ENCODE peak calls at places on chromosome 10, in seven cellular contexts. One of them, this sample, is unnamed.

GRCh38 chr10:22252801-22253577 is 35.2 kb upstream of the EBLN1 start:
- DNase-seq in mesendoderm: peak; percentile 52
- DNase-seq in adrenal gland: peak; percentile 32
- DNase-seq in ovary: peak; percentile 49
- DNase-seq in testis: peak; percentile 37
- DNase-seq in fibroblast of mammary gland: no peak
- DNase-seq in small intestine: peak; percentile 26
- DNase-seq in this sample: no peak

GRCh38 chr10:52129410-52130178 is 184.5 kb upstream of the DKK1 start:
- DNase-seq in ovary: no peak
- DNase-seq in mesendoderm: no peak
- DNase-seq in testis: no peak
- DNase-seq in small intestine: no peak
- DNase-seq in adrenal gland: no peak
- DNase-seq in fibroblast of mammary gland: no peak
- DNase-seq in this sample: no peak

GRCh38 chr10:14327535-14327934 is 3.2 kb downstream of the FRMD4A start:
- DNase-seq in adrenal gland: no peak
- DNase-seq in mesendoderm: no peak
- DNase-seq in testis: no peak
- DNase-seq in fibroblast of mammary gland: no peak
- DNase-seq in ovary: no peak
- DNase-seq in small intestine: no peak
- DNase-seq in this sample: no peak

GRCh38 chr10:99849057-99849456 is 66.6 kb downstream of the ABCC2 start:
- DNase-seq in fibroblast of mammary gland: no peak
- DNase-seq in ovary: no peak
- DNase-seq in small intestine: no peak
- DNase-seq in mesendoderm: no peak
- DNase-seq in adrenal gland: no peak
- DNase-seq in testis: no peak
- DNase-seq in this sample: no peak

GRCh38 chr10:126331101-126331500 is 57.2 kb downstream of the ADAM12 start:
- DNase-seq in small intestine: no peak
- DNase-seq in mesendoderm: no peak
- DNase-seq in fibroblast of mammary gland: peak; percentile 85
- DNase-seq in testis: no peak
- DNase-seq in ovary: no peak
- DNase-seq in adrenal gland: no peak
- DNase-seq in this sample: peak; percentile 23

GRCh38 chr10:66837990-66838389 is 87.8 kb upstream of the LRRTM3 start:
- DNase-seq in testis: no peak
- DNase-seq in adrenal gland: no peak
- DNase-seq in small intestine: no peak
- DNase-seq in mesendoderm: no peak
- DNase-seq in fibroblast of mammary gland: peak; percentile 3
- DNase-seq in ovary: no peak
- DNase-seq in this sample: no peak

GRCh38 chr10:100075426-100076220 is 6.0 kb downstream of the CPN1 start:
- DNase-seq in small intestine: no peak
- DNase-seq in adrenal gland: no peak
- DNase-seq in testis: no peak
- DNase-seq in mesendoderm: no peak
- DNase-seq in ovary: no peak
- DNase-seq in fibroblast of mammary gland: no peak
- DNase-seq in this sample: no peak

GRCh38 chr10:90930070-90930837 is 9.4 kb upstream of the ANKRD1 start:
- DNase-seq in small intestine: no peak
- DNase-seq in ovary: peak; percentile 19
- DNase-seq in testis: peak; percentile 41
- DNase-seq in mesendoderm: peak; percentile 95
- DNase-seq in fibroblast of mammary gland: peak; percentile 77
- DNase-seq in adrenal gland: peak; percentile 28
- DNase-seq in this sample: peak; percentile 23

GRCh38 chr10:35219292-35219691 is 92.6 kb downstream of the CREM start:
- DNase-seq in testis: no peak
- DNase-seq in ovary: no peak
- DNase-seq in small intestine: no peak
- DNase-seq in mesendoderm: no peak
- DNase-seq in adrenal gland: no peak
- DNase-seq in fibroblast of mammary gland: no peak
- DNase-seq in this sample: no peak

GRCh38 chr10:108817125-108817524 is 1106.2 kb downstream of the XPNPEP1 start:
- DNase-seq in small intestine: no peak
- DNase-seq in ovary: no peak
- DNase-seq in testis: no peak
- DNase-seq in mesendoderm: peak; percentile 54
- DNase-seq in adrenal gland: no peak
- DNase-seq in fibroblast of mammary gland: no peak
- DNase-seq in this sample: no peak

GRCh38 chr10:68606918-68607317 is 46.8 kb downstream of the TET1 start:
- DNase-seq in fibroblast of mammary gland: peak; percentile 59
- DNase-seq in small intestine: no peak
- DNase-seq in adrenal gland: no peak
- DNase-seq in ovary: no peak
- DNase-seq in mesendoderm: no peak
- DNase-seq in testis: no peak
- DNase-seq in this sample: no peak

GRCh38 chr10:130215076-130215917 is 79.1 kb downstream of the GLRX3 start:
- DNase-seq in fibroblast of mammary gland: no peak
- DNase-seq in small intestine: no peak
- DNase-seq in adrenal gland: no peak
- DNase-seq in mesendoderm: no peak
- DNase-seq in testis: no peak
- DNase-seq in ovary: no peak
- DNase-seq in this sample: no peak

GRCh38 chr10:52248697-52249306 is 65.3 kb upstream of the DKK1 start:
- DNase-seq in testis: no peak
- DNase-seq in adrenal gland: no peak
- DNase-seq in ovary: no peak
- DNase-seq in mesendoderm: no peak
- DNase-seq in fibroblast of mammary gland: no peak
- DNase-seq in small intestine: no peak
- DNase-seq in this sample: no peak

GRCh38 chr10:91567815-91568214 is 65.1 kb downstream of the PPP1R3C start:
- DNase-seq in testis: no peak
- DNase-seq in small intestine: no peak
- DNase-seq in mesendoderm: no peak
- DNase-seq in fibroblast of mammary gland: peak; percentile 58
- DNase-seq in adrenal gland: no peak
- DNase-seq in ovary: no peak
- DNase-seq in this sample: peak; percentile 86

GRCh38 chr10:22719406-22720042 is 5.1 kb upstream of the PIP4K2A start:
- DNase-seq in testis: no peak
- DNase-seq in ovary: no peak
- DNase-seq in adrenal gland: no peak
- DNase-seq in fibroblast of mammary gland: no peak
- DNase-seq in small intestine: no peak
- DNase-seq in mesendoderm: no peak
- DNase-seq in this sample: no peak

GRCh38 chr10:122655524-122656307 is 43.9 kb downstream of the C10orf120 start:
- DNase-seq in mesendoderm: no peak
- DNase-seq in adrenal gland: no peak
- DNase-seq in ovary: no peak
- DNase-seq in small intestine: no peak
- DNase-seq in testis: peak; percentile 68
- DNase-seq in fibroblast of mammary gland: no peak
- DNase-seq in this sample: no peak

GRCh38 chr10:71835671-71836593 is 15.1 kb downstream of the PSAP start:
- DNase-seq in ovary: peak; percentile 48
- DNase-seq in adrenal gland: peak; percentile 94
- DNase-seq in fibroblast of mammary gland: peak; percentile 99
- DNase-seq in testis: peak; percentile 66
- DNase-seq in small intestine: no peak
- DNase-seq in mesendoderm: no peak
- DNase-seq in this sample: no peak

DNA sequence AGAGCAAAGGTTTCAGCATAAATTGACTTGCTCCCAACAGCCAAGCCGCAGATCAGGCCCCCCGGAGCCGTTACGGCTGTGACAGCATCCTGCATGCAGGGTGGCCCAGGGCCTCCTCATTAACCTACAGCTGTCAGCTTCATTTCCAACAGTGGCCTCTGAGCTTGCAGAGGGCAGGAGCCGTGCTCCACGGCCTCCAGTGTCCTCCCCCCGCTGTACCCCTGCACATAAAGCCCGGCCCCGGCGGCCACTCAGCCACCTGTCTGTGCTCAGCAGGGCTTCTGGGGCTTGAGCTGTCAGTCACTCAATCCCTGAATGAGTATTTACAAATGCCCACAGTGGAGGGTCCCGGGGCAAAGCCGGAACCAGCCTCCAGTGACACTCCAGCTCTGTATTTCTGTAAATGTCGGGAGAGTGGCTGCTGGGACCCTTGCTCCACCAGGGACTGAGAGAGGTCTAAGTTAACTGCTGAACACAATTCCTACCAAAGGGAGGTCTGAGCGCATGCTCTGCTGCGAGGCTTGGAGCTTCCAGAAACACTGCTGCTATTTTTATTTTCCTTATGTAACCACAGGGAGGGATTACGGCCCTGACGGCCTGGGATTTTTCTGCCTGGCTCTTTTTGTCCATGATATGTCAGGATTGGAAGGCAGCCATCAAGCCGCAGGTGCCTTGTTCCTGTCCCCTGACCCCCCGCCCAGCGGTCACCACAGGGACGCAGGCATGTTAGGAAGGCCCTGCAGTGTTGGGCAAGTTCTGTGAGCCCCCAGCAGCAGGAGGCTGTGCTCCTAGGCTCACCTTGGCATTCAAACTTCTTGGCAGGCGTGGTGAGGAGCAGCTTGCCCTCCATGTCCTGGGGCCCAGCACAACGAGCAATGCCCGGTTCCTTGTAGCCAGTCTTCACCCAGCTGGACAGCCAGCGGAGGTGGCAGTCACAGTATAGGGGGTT is 165.0 kb downstream of the SLIT1 start:
- DNase-seq in testis: peak; percentile 59
- DNase-seq in small intestine: no peak
- DNase-seq in fibroblast of mammary gland: no peak
- DNase-seq in adrenal gland: peak; percentile 77
- DNase-seq in ovary: peak; percentile 56
- DNase-seq in mesendoderm: no peak
- DNase-seq in this sample: no peak
- H3K4me3 ChIP-seq in testis: no peak overlapping the region
- H3K4me3 ChIP-seq in small intestine: no peak overlapping the region
- H3K4me3 ChIP-seq in fibroblast of mammary gland: no peak overlapping the region
- H3K4me3 ChIP-seq in adrenal gland: no peak overlapping the region
- H3K4me3 ChIP-seq in ovary: no peak overlapping the region
- H3K4me3 ChIP-seq in mesendoderm: no peak overlapping the region
- H3K4me3 ChIP-seq in this sample: no peak overlapping the region

DNA sequence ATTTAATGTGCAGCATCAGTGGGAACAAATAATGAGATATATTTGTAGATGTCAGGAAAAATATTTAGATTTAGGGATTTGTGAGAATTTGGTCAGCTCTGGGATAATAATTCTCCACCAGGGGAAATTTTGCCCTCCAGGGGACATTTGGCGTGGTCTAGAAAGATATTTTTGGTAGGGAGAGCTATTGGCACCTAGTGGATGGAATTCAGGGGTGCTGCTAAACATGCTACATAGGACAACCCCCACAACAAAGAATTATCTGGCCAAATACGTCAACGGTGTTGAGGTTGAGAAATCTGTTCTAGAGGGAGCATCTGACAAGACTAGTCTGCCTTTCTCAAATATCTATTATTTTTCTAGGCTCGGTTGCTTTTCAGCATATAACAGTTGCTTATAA is 2.1 kb downstream of the ADK start:
- DNase-seq in small intestine: no peak
- DNase-seq in testis: no peak
- DNase-seq in adrenal gland: no peak
- DNase-seq in mesendoderm: peak; percentile 69
- DNase-seq in fibroblast of mammary gland: peak; percentile 83
- DNase-seq in ovary: no peak
- DNase-seq in this sample: peak; percentile 74
- H3K4me3 ChIP-seq in small intestine: no peak overlapping the region
- H3K4me3 ChIP-seq in testis: no peak overlapping the region
- H3K4me3 ChIP-seq in adrenal gland: no peak overlapping the region
- H3K4me3 ChIP-seq in mesendoderm: no peak overlapping the region
- H3K4me3 ChIP-seq in fibroblast of mammary gland: no peak overlapping the region
- H3K4me3 ChIP-seq in ovary: no peak overlapping the region
- H3K4me3 ChIP-seq in this sample: no peak overlapping the region

DNA sequence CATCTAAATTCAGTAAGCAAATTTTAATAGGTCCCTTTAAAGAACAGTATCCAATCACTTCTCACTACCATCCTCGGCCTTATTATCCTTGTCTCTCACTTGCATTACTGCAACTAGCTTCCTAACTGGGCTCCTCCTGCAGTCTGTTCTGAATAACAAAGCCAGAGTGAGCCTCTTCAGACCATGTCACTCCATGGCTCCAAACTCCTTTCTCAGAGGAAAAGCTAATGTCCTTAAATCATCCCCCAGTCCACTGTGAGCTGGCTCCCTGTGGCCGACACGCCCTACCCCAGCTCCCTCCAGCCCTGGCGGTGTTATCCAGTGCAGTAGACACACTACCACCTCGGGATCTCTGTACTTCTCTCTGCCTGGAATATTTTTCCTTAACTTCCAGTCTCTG is 80.0 kb downstream of the EPC1 start:
- DNase-seq in mesendoderm: peak; percentile 78
- DNase-seq in small intestine: no peak
- DNase-seq in fibroblast of mammary gland: no peak
- DNase-seq in ovary: no peak
- DNase-seq in adrenal gland: no peak
- DNase-seq in testis: no peak
- DNase-seq in this sample: no peak
- H3K4me3 ChIP-seq in mesendoderm: no peak overlapping the region
- H3K4me3 ChIP-seq in small intestine: no peak overlapping the region
- H3K4me3 ChIP-seq in fibroblast of mammary gland: no peak overlapping the region
- H3K4me3 ChIP-seq in ovary: no peak overlapping the region
- H3K4me3 ChIP-seq in adrenal gland: no peak overlapping the region
- H3K4me3 ChIP-seq in testis: no peak overlapping the region
- H3K4me3 ChIP-seq in this sample: no peak overlapping the region

DNA sequence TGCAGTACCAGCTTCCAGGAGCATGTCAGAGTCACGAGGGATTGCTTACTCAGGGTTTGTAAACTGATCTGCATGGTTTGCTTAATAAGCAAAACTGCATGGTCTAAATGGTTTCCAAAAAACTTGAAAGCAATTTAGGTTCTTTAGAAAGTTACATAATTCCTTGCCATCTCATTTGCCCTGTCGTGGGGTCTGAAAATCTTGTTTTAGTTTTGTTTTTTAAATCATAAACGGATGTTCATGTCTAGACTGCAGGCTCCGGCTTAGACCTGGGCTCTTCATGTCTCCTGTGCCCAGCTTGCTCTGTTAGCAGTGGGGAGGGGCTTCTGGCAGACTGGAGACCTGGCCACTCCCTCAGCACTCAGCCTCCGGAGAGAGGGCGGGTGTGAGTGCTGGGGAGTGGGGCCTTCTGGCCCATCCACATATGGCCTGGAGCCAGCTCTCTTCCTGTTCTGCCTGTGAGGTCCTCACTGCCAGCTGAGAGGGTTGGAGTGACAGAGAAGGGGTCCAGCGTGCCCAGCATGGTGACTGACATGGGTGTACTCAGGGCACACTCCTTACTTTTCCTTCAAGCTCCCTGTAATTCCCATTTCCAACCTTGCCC is 17.5 kb downstream of the PRF1 start:
- DNase-seq in small intestine: no peak
- DNase-seq in testis: no peak
- DNase-seq in ovary: no peak
- DNase-seq in mesendoderm: peak; percentile 88
- DNase-seq in adrenal gland: no peak
- DNase-seq in fibroblast of mammary gland: peak; percentile 21
- DNase-seq in this sample: peak; percentile 20
- H3K4me3 ChIP-seq in small intestine: no peak overlapping the region
- H3K4me3 ChIP-seq in testis: no peak overlapping the region
- H3K4me3 ChIP-seq in ovary: no peak overlapping the region
- H3K4me3 ChIP-seq in mesendoderm: no peak overlapping the region
- H3K4me3 ChIP-seq in adrenal gland: no peak overlapping the region
- H3K4me3 ChIP-seq in fibroblast of mammary gland: no peak overlapping the region
- H3K4me3 ChIP-seq in this sample: no peak overlapping the region

GRCh38 chr10:4662576-4663161 is 163.3 kb upstream of the AKR1E2 start:
- DNase-seq in mesendoderm: peak; percentile 11
- DNase-seq in adrenal gland: no peak
- DNase-seq in fibroblast of mammary gland: peak; percentile 59
- DNase-seq in ovary: no peak
- DNase-seq in testis: no peak
- DNase-seq in small intestine: no peak
- DNase-seq in this sample: no peak
- H3K4me3 ChIP-seq in mesendoderm: no peak overlapping the region
- H3K4me3 ChIP-seq in adrenal gland: no peak overlapping the region
- H3K4me3 ChIP-seq in fibroblast of mammary gland: no peak overlapping the region
- H3K4me3 ChIP-seq in ovary: no peak overlapping the region
- H3K4me3 ChIP-seq in testis: no peak overlapping the region
- H3K4me3 ChIP-seq in small intestine: no peak overlapping the region
- H3K4me3 ChIP-seq in this sample: no peak overlapping the region

This sample was measured in bronchial epithelial cell.